ENCODE peak calls at places on chromosomes 13 and 19, in seven cellular contexts. One of them, this sample, is unnamed.

GRCh38 chr13:107767119-107767518 is 448.2 kb downstream of the LIG4 start:
- DNase-seq in H9: no peak
- DNase-seq in IMR-90: no peak
- DNase-seq in mesenchymal stem cell: peak; percentile 18
- DNase-seq in mesendoderm: peak; percentile 82
- DNase-seq in H1: no peak
- DNase-seq in trophoblast cell: no peak
- DNase-seq in this sample: no peak

GRCh38 chr13:42022796-42023493 is 25.5 kb upstream of the DGKH start:
- DNase-seq in H9: no peak
- DNase-seq in IMR-90: no peak
- DNase-seq in mesenchymal stem cell: no peak
- DNase-seq in mesendoderm: no peak
- DNase-seq in H1: no peak
- DNase-seq in trophoblast cell: no peak
- DNase-seq in this sample: no peak

GRCh38 chr13:112912726-112913440 is 56.1 kb upstream of the MCF2L start:
- DNase-seq in H9: no peak
- DNase-seq in IMR-90: no peak
- DNase-seq in mesenchymal stem cell: no peak
- DNase-seq in mesendoderm: no peak
- DNase-seq in H1: no peak
- DNase-seq in trophoblast cell: no peak
- DNase-seq in this sample: no peak

GRCh38 chr19:55041627-55042343 is 3.7 kb upstream of the GP6 start:
- DNase-seq in H9: no peak
- DNase-seq in IMR-90: no peak
- DNase-seq in mesenchymal stem cell: no peak
- DNase-seq in mesendoderm: no peak
- DNase-seq in H1: no peak
- DNase-seq in trophoblast cell: no peak
- DNase-seq in this sample: no peak

GRCh38 chr19:32671883-32672282 is 3.1 kb downstream of the ANKRD27 start:
- DNase-seq in H9: no peak
- DNase-seq in IMR-90: no peak
- DNase-seq in mesenchymal stem cell: no peak
- DNase-seq in mesendoderm: no peak
- DNase-seq in H1: no peak
- DNase-seq in trophoblast cell: no peak
- DNase-seq in this sample: no peak

GRCh38 chr13:36718146-36718545 is 44.3 kb downstream of the SERTM1 start:
- DNase-seq in H9: no peak
- DNase-seq in IMR-90: peak; percentile 3
- DNase-seq in mesenchymal stem cell: no peak
- DNase-seq in mesendoderm: no peak
- DNase-seq in H1: no peak
- DNase-seq in trophoblast cell: no peak
- DNase-seq in this sample: no peak

GRCh38 chr13:33275916-33276315 is 9.6 kb downstream of the STARD13 start:
- DNase-seq in H9: no peak
- DNase-seq in IMR-90: peak; percentile 76
- DNase-seq in mesenchymal stem cell: no peak
- DNase-seq in mesendoderm: no peak
- DNase-seq in H1: no peak
- DNase-seq in trophoblast cell: no peak
- DNase-seq in this sample: no peak

GRCh38 chr13:106417467-106418110 is 117.9 kb downstream of the EFNB2 start:
- DNase-seq in H9: peak; percentile 38
- DNase-seq in IMR-90: no peak
- DNase-seq in mesenchymal stem cell: no peak
- DNase-seq in mesendoderm: no peak
- DNase-seq in H1: no peak
- DNase-seq in trophoblast cell: peak; percentile 7
- DNase-seq in this sample: no peak

GRCh38 chr13:110677731-110678545 is 28.0 kb downstream of the CARS2 start:
- DNase-seq in H9: no peak
- DNase-seq in IMR-90: peak; percentile 37
- DNase-seq in mesenchymal stem cell: no peak
- DNase-seq in mesendoderm: no peak
- DNase-seq in H1: no peak
- DNase-seq in trophoblast cell: peak; percentile 17
- DNase-seq in this sample: no peak

GRCh38 chr13:24228852-24229458 is 68.4 kb downstream of the SPATA13 start:
- DNase-seq in H9: no peak
- DNase-seq in IMR-90: peak; percentile 81
- DNase-seq in mesenchymal stem cell: peak; percentile 72
- DNase-seq in mesendoderm: peak; percentile 82
- DNase-seq in H1: no peak
- DNase-seq in trophoblast cell: peak; percentile 81
- DNase-seq in this sample: peak; percentile 37

GRCh38 chr19:28554321-28555091 is 658.4 kb downstream of the UQCRFS1 start:
- DNase-seq in H9: peak; percentile 15
- DNase-seq in IMR-90: no peak
- DNase-seq in mesenchymal stem cell: no peak
- DNase-seq in mesendoderm: no peak
- DNase-seq in H1: no peak
- DNase-seq in trophoblast cell: no peak
- DNase-seq in this sample: no peak

GRCh38 chr19:1446713-1447564 is 3.0 kb upstream of the APC2 start:
- DNase-seq in H9: peak; percentile 57
- DNase-seq in IMR-90: no peak
- DNase-seq in mesenchymal stem cell: no peak
- DNase-seq in mesendoderm: no peak
- DNase-seq in H1: peak; percentile 88
- DNase-seq in trophoblast cell: no peak
- DNase-seq in this sample: no peak

GRCh38 chr13:45718063-45718462 is 15.9 kb downstream of the CBY2 start:
- DNase-seq in H9: peak; percentile 41
- DNase-seq in IMR-90: peak; percentile 14
- DNase-seq in mesenchymal stem cell: no peak
- DNase-seq in mesendoderm: peak; percentile 84
- DNase-seq in H1: no peak
- DNase-seq in trophoblast cell: peak; percentile 70
- DNase-seq in this sample: no peak

GRCh38 chr19:37931941-37932655 is 25.1 kb downstream of the SIPA1L3 start:
- DNase-seq in H9: peak; percentile 81
- DNase-seq in IMR-90: peak; percentile 78
- DNase-seq in mesenchymal stem cell: peak; percentile 86
- DNase-seq in mesendoderm: peak; percentile 87
- DNase-seq in H1: peak; percentile 78
- DNase-seq in trophoblast cell: peak; percentile 29
- DNase-seq in this sample: peak; percentile 70

GRCh38 chr19:7953060-7953459 is 9.6 kb upstream of the TIMM44 start:
- DNase-seq in H9: no peak
- DNase-seq in IMR-90: peak; percentile 21
- DNase-seq in mesenchymal stem cell: no peak
- DNase-seq in mesendoderm: peak; percentile 31
- DNase-seq in H1: no peak
- DNase-seq in trophoblast cell: no peak
- DNase-seq in this sample: no peak

GRCh38 chr19:34468400-34468799 is 13.2 kb upstream of the WTIP start:
- DNase-seq in H9: no peak
- DNase-seq in IMR-90: no peak
- DNase-seq in mesenchymal stem cell: no peak
- DNase-seq in mesendoderm: no peak
- DNase-seq in H1: no peak
- DNase-seq in trophoblast cell: no peak
- DNase-seq in this sample: no peak

GRCh38 chr19:10501971-10502523 is 1.1 kb downstream of the KEAP1 start:
- DNase-seq in H9: peak; percentile 49
- DNase-seq in IMR-90: peak; percentile 29
- DNase-seq in mesenchymal stem cell: peak; percentile 59
- DNase-seq in mesendoderm: peak; percentile 51
- DNase-seq in H1: peak; percentile 71
- DNase-seq in trophoblast cell: peak; percentile 40
- DNase-seq in this sample: no peak

GRCh38 chr19:29320076-29320475 is 107.1 kb upstream of the UQCRFS1 start:
- DNase-seq in H9: no peak
- DNase-seq in IMR-90: no peak
- DNase-seq in mesenchymal stem cell: no peak
- DNase-seq in mesendoderm: no peak
- DNase-seq in H1: no peak
- DNase-seq in trophoblast cell: no peak
- DNase-seq in this sample: no peak

GRCh38 chr19:1507192-1507660 is 5.6 kb downstream of the ADAMTSL5 start:
- DNase-seq in H9: no peak
- DNase-seq in IMR-90: no peak
- DNase-seq in mesenchymal stem cell: no peak
- DNase-seq in mesendoderm: no peak
- DNase-seq in H1: no peak
- DNase-seq in trophoblast cell: no peak
- DNase-seq in this sample: no peak

GRCh38 chr13:33219926-33220325 is 65.6 kb downstream of the STARD13 start:
- DNase-seq in H9: no peak
- DNase-seq in IMR-90: no peak
- DNase-seq in mesenchymal stem cell: no peak
- DNase-seq in mesendoderm: no peak
- DNase-seq in H1: no peak
- DNase-seq in trophoblast cell: no peak
- DNase-seq in this sample: no peak

GRCh38 chr19:48874309-48875135 is 2.3 kb downstream of the PPP1R15A start:
- DNase-seq in H9: no peak
- DNase-seq in IMR-90: peak; percentile 80
- DNase-seq in mesenchymal stem cell: peak; percentile 79
- DNase-seq in mesendoderm: no peak
- DNase-seq in H1: no peak
- DNase-seq in trophoblast cell: peak; percentile 62
- DNase-seq in this sample: no peak

GRCh38 chr13:92938481-92939020 is 288.1 kb upstream of the GPC6 start:
- DNase-seq in H9: no peak
- DNase-seq in IMR-90: no peak
- DNase-seq in mesenchymal stem cell: no peak
- DNase-seq in mesendoderm: peak; percentile 3
- DNase-seq in H1: no peak
- DNase-seq in trophoblast cell: no peak
- DNase-seq in this sample: no peak

GRCh38 chr13:109587689-109588088 is 198.7 kb downstream of the IRS2 start:
- DNase-seq in H9: no peak
- DNase-seq in IMR-90: no peak
- DNase-seq in mesenchymal stem cell: no peak
- DNase-seq in mesendoderm: no peak
- DNase-seq in H1: no peak
- DNase-seq in trophoblast cell: no peak
- DNase-seq in this sample: no peak
- H3K4me1 ChIP-seq in H9: no peaks in the 10 kb centered on the region
- H3K4me1 ChIP-seq in IMR-90: no peaks in the 10 kb centered on the region
- H3K4me1 ChIP-seq in mesenchymal stem cell: peaks cover 2% of the 10 kb centered on the region
- H3K4me1 ChIP-seq in mesendoderm: peaks cover 4% of the 10 kb centered on the region
- H3K4me1 ChIP-seq in H1: no peaks in the 10 kb centered on the region
- H3K4me1 ChIP-seq in trophoblast cell: no peaks in the 10 kb centered on the region
- H3K4me1 ChIP-seq in this sample: peaks cover 6% of the 10 kb centered on the region

GRCh38 chr19:46922465-46922864 is 61.7 kb downstream of the ARHGAP35 start:
- DNase-seq in H9: no peak
- DNase-seq in IMR-90: no peak
- DNase-seq in mesenchymal stem cell: no peak
- DNase-seq in mesendoderm: no peak
- DNase-seq in H1: no peak
- DNase-seq in trophoblast cell: no peak
- DNase-seq in this sample: no peak
- H3K4ac ChIP-seq in H9: no peak overlapping the region
- H3K4ac ChIP-seq in IMR-90: no peak overlapping the region
- H3K4ac ChIP-seq in mesenchymal stem cell: no peak overlapping the region
- H3K4ac ChIP-seq in mesendoderm: no peak overlapping the region
- H3K4ac ChIP-seq in H1: no peak overlapping the region
- H3K4ac ChIP-seq in trophoblast cell: no peak overlapping the region
- H3K4ac ChIP-seq in this sample: no peak overlapping the region

GRCh38 chr19:39509233-39509632 is 5.7 kb upstream of the SELENOV start:
- DNase-seq in H9: no peak
- DNase-seq in IMR-90: no peak
- DNase-seq in mesenchymal stem cell: no peak
- DNase-seq in mesendoderm: no peak
- DNase-seq in H1: no peak
- DNase-seq in trophoblast cell: no peak
- DNase-seq in this sample: no peak
- H3K18ac ChIP-seq in H9: no peak overlapping the region
- H3K18ac ChIP-seq in IMR-90: no peak overlapping the region
- H3K18ac ChIP-seq in mesenchymal stem cell: no peak overlapping the region
- H3K18ac ChIP-seq in mesendoderm: no peak overlapping the region
- H3K18ac ChIP-seq in H1: no peak overlapping the region
- H3K18ac ChIP-seq in trophoblast cell: no peak overlapping the region
- H3K18ac ChIP-seq in this sample: no peak overlapping the region

DNA sequence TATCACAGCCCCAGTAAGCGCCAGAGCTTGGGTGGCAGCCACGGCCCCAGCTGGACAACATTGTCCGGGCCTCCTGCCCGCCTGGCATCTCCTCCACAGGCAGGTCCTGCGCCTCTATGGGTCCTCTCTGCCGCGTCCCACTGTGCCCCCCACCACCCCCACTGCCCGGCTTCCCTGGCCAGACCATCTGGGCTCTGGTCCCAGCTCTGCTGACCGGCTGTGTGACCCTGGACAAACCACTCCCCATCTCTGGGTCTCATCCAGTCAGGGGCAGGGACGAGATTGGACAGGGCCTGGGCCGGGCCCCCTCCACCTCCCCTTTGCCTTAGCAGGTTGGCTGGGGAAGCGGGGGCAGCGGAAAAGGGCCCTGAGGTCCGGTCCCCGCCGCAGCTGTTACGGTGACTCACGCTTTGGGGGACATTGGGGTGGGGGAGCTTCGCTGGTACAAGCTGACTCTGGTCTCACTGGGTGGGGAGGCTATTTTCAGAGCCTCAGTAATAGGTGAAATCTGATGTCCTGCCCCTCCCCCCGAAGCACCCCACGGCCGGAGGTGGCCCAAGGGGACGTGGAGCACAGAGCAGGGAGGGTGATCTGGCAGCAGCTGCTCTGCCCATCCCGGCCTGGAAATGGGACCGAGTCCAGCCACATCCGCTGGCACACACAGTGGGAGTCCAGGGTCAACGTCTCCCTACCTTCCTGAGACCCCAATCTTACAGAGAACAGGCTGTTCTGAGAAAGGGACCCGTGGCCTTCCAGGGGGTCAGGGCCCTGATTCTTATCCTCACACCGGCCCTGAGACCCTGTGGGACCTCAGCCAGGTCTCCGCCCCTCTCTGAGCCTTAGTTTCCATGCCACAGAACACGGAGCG is 9.1 kb downstream of the NFIC start:
- DNase-seq in H9: no peak
- DNase-seq in IMR-90: peak; percentile 70
- DNase-seq in mesenchymal stem cell: peak; percentile 45
- DNase-seq in mesendoderm: no peak
- DNase-seq in H1: no peak
- DNase-seq in trophoblast cell: no peak
- DNase-seq in this sample: no peak
- H3K4me1 ChIP-seq in H9: no peaks in the 10 kb centered on the region
- H3K4me1 ChIP-seq in IMR-90: peaks cover 24% of the 10 kb centered on the region
- H3K4me1 ChIP-seq in mesenchymal stem cell: peaks cover 23% of the 10 kb centered on the region
- H3K4me1 ChIP-seq in mesendoderm: no peaks in the 10 kb centered on the region
- H3K4me1 ChIP-seq in H1: peaks cover 9% of the 10 kb centered on the region
- H3K4me1 ChIP-seq in trophoblast cell: no peaks in the 10 kb centered on the region
- H3K4me1 ChIP-seq in this sample: no peaks in the 10 kb centered on the region

DNA sequence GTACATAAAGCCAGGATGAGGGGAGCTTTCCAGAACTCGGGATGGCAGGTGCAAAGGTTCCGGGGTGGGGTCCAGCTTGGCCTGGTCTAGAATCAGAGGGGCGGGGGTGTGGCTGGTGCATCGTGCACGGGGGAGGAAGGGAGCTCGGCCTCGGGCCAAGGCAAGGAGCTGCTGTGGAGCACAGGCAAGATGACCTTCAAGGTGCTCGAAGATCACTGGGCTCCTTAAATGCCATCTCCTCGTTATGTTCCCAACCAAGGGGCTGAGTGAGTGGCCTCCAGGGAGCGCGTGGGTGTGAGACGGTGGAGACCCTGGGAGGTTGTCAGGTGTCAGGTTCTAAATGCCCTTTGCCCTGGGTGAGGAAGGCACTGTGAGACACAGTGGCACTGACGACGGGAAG is 16.1 kb upstream of the SIGLEC11 start:
- DNase-seq in H9: no peak
- DNase-seq in IMR-90: no peak
- DNase-seq in mesenchymal stem cell: no peak
- DNase-seq in mesendoderm: no peak
- DNase-seq in H1: no peak
- DNase-seq in trophoblast cell: no peak
- DNase-seq in this sample: no peak
- H3K4ac ChIP-seq in H9: no peak overlapping the region
- H3K4ac ChIP-seq in IMR-90: no peak overlapping the region
- H3K4ac ChIP-seq in mesenchymal stem cell: no peak overlapping the region
- H3K4ac ChIP-seq in mesendoderm: no peak overlapping the region
- H3K4ac ChIP-seq in H1: no peak overlapping the region
- H3K4ac ChIP-seq in trophoblast cell: no peak overlapping the region
- H3K4ac ChIP-seq in this sample: no peak overlapping the region

This sample was measured in neuronal stem cell.